ENCODE peak calls at places on chromosomes 5 and 9, in five cellular contexts. L is stimulated activated CD4-positive, alpha-beta T cell treated with anti-CD3 and anti-CD28 coated beads, Interleukin-1b, Interleukin-23, amount 100 ng/mL, for 24 hours; Y is activated CD4-positive, alpha-beta T cell treated with anti-CD3 and anti-CD28 coated beads for 48 hours; R is kidney glomerular epithelial cell; B is stimulated activated naive CD4-positive, alpha-beta T cell. Z is an unnamed sample.

GRCh38 chr9:132268725-132269352 is 85.9 kb downstream of the SETX start:
- DNase-seq in L (peak), Y (peak), R (peak), B (peak), Z (peak)

GRCh38 chr9:5388026-5388806 is 48.5 kb upstream of the RLN1 start:
- DNase-seq in L (no peak), Y (no peak), R (peak), B (no peak), Z (no peak)

GRCh38 chr5:32241034-32241783 is 67.1 kb upstream of the GOLPH3 start:
- DNase-seq in L (no peak), Y (no peak), R (peak), B (no peak), Z (no peak)

GRCh38 chr9:137077758-137078693 is 709 bp downstream of the UAP1L1 start:
- DNase-seq in L (no peak), Y (peak), R (no peak), B (peak), Z (no peak)

GRCh38 chr9:88024896-88025295 is 50.6 kb upstream of the CDK20 start:
- DNase-seq in L (no peak), Y (no peak), R (no peak), B (no peak), Z (no peak)

GRCh38 chr5:27124590-27124989 is 86.2 kb upstream of the CDH9 start:
- DNase-seq in L (no peak), Y (no peak), R (peak), B (no peak), Z (no peak)

GRCh38 chr9:129208191-129209091 is 30.4 kb upstream of the IER5L start:
- DNase-seq in L (peak), Y (peak), R (no peak), B (peak), Z (peak)

GRCh38 chr9:114033397-114034103 is 44.5 kb downstream of the AMBP start:
- DNase-seq in L (no peak), Y (peak), R (no peak), B (no peak), Z (peak)

GRCh38 chr5:36877667-36878420 is 1.3 kb downstream of the NIPBL start:
- DNase-seq in L (no peak), Y (no peak), R (peak), B (peak), Z (no peak)

GRCh38 chr5:154118832-154119442 is 71.6 kb upstream of the GALNT10 start:
- DNase-seq in L (no peak), Y (no peak), R (peak), B (no peak), Z (no peak)